ENCODE peak calls at places on chromosomes 3 and 15, in seven cellular contexts. D, M, C, Z, P, T and X are unnamed samples. For H3K4me1, the result is how much of the 10 kb centered on the place peaks cover.

GRCh38 chr3:53350652-53351051 is 3.3 kb upstream of the DCP1A start:
- DNase-seq in D (peak), M (peak), C (peak), Z (peak), P (no peak), T (no peak), X (no peak)

GRCh38 chr3:147157629-147158028 is 248.7 kb downstream of the ZIC4 start:
- DNase-seq in D (no peak), M (no peak), C (no peak), Z (no peak), P (no peak), T (no peak), X (no peak)

GRCh38 chr3:54862526-54862925 is 65.3 kb downstream of the LRTM1 start:
- DNase-seq in D (no peak), M (no peak), C (no peak), Z (no peak), P (no peak), T (no peak), X (no peak)

GRCh38 chr3:28476194-28476593 is 127.6 kb upstream of the AZI2 start:
- DNase-seq in D (peak), M (peak), C (peak), Z (peak), P (no peak), T (no peak), X (no peak)

GRCh38 chr3:36954452-36955134 is 9.7 kb upstream of the TRANK1 start:
- DNase-seq in D (no peak), M (peak), C (no peak), Z (peak), P (no peak), T (no peak), X (no peak)

GRCh38 chr3:24161841-24162240 is 216.8 kb downstream of the NR1D2 start:
- DNase-seq in D (no peak), M (no peak), C (peak), Z (peak), P (no peak), T (no peak), X (no peak)

GRCh38 chr15:66153549-66154415 is 99.8 kb downstream of the MEGF11 start:
- DNase-seq in D (no peak), M (no peak), C (no peak), Z (no peak), P (no peak), T (no peak), X (no peak)

GRCh38 chr3:51585197-51585596 is 46.7 kb downstream of the RAD54L2 start:
- DNase-seq in D (peak), M (no peak), C (no peak), Z (no peak), P (no peak), T (no peak), X (no peak)

GRCh38 chr3:85838921-85839320 is 880.1 kb downstream of the CADM2 start:
- DNase-seq in D (no peak), M (no peak), C (no peak), Z (no peak), P (no peak), T (no peak), X (no peak)

GRCh38 chr3:127052121-127052561 is 69.2 kb downstream of the PLXNA1 start:
- DNase-seq in D (no peak), M (no peak), C (no peak), Z (no peak), P (peak), T (peak), X (peak)

GRCh38 chr3:125125822-125126245 is 70.0 kb upstream of the HEG1 start:
- DNase-seq in D (peak), M (no peak), C (no peak), Z (peak), P (no peak), T (peak), X (no peak)

GRCh38 chr15:84949845-84950569 is 31.6 kb upstream of the PDE8A start:
- DNase-seq in D (no peak), M (no peak), C (no peak), Z (no peak), P (no peak), T (no peak), X (no peak)

GRCh38 chr3:154040283-154040682 is 80.9 kb upstream of the ARHGEF26 start:
- DNase-seq in D (no peak), M (peak), C (no peak), Z (peak), P (no peak), T (no peak), X (no peak)

GRCh38 chr15:86044981-86045380 is 34.7 kb upstream of the AGBL1 start:
- DNase-seq in D (no peak), M (no peak), C (peak), Z (no peak), P (no peak), T (no peak), X (no peak)

GRCh38 chr15:47781527-47781926 is 64.2 kb downstream of the SEMA6D start:
- DNase-seq in D (no peak), M (no peak), C (no peak), Z (no peak), P (no peak), T (no peak), X (no peak)

GRCh38 chr3:71413572-71413971 is 170.0 kb downstream of the FOXP1 start:
- DNase-seq in D (no peak), M (no peak), C (no peak), Z (no peak), P (no peak), T (no peak), X (no peak)

GRCh38 chr3:71419369-71419768 is 164.2 kb downstream of the FOXP1 start:
- DNase-seq in D (no peak), M (no peak), C (no peak), Z (no peak), P (no peak), T (no peak), X (no peak)

GRCh38 chr3:71414189-71414924 is 169.2 kb downstream of the FOXP1 start:
- DNase-seq in D (no peak), M (no peak), C (no peak), Z (no peak), P (no peak), T (no peak), X (no peak)

GRCh38 chr3:71416868-71417267 is 166.7 kb downstream of the FOXP1 start:
- DNase-seq in D (no peak), M (peak), C (peak), Z (no peak), P (no peak), T (no peak), X (no peak)

DNA sequence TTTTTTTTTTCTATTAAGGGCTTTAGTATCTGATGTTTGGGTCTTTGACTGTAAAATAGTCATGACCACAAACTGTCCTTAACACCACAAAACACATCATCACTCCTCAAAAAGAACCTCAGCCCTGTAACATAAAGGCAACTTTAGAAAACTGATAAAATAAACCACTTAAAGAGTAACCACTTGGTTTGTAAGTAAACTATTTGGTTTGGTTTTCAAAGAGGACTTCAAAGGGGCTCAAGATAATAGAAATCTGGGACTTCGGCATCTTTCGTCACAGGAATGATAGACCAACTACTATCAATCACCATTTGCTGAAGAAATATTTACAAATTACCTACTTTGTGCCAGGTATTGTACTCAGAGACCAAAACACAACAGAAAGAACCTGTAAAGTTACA is 167.8 kb downstream of the FOXP1 start:
- DNase-seq in D (no peak), M (no peak), C (no peak), Z (peak), P (no peak), T (no peak), X (no peak)
- H3K4me1 ChIP-seq in D (under half), M (under half), C (under half), Z (under half), P (under half), T (under half), X (under half)

DNA sequence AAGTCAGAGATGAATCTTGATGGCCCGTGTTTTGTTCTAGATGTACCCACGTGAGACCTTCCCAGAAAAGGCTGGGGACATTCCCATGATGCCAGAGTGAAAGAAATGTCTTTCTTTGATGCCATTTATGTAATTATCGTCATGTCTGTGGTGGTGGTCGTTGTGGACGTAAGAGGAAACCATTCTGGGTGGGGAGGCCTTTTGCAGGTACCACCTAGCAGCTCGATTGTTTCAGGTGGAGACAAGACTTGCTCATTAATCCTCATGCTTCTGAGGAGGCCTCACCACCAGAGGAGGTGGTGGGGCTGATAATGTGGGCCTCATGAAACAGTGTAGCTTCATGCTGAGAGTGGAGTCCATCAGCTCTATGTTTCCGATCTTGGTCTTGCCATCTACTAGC is 58.1 kb upstream of the USP3 start:
- DNase-seq in D (no peak), M (no peak), C (no peak), Z (no peak), P (no peak), T (no peak), X (no peak)
- TF ChIP-seq CTCF in D (no peak), M (no peak), C (no peak), Z (no peak), P (no peak), T (no peak), X (no peak)

GRCh38 chr3:17554078-17554477 is 188.4 kb downstream of the TBC1D5 start:
- DNase-seq in D (no peak), M (no peak), C (no peak), Z (no peak), P (no peak), T (no peak), X (no peak)

GRCh38 chr3:17552351-17552750 is 190.1 kb downstream of the TBC1D5 start:
- DNase-seq in D (no peak), M (no peak), C (no peak), Z (no peak), P (no peak), T (no peak), X (no peak)

GRCh38 chr3:17551333-17551732 is 191.1 kb downstream of the TBC1D5 start:
- DNase-seq in D (peak), M (no peak), C (no peak), Z (no peak), P (no peak), T (no peak), X (no peak)

GRCh38 chr3:17553080-17553479 is 189.4 kb downstream of the TBC1D5 start:
- DNase-seq in D (no peak), M (no peak), C (no peak), Z (no peak), P (no peak), T (no peak), X (no peak)

GRCh38 chr3:17550624-17551023 is 191.8 kb downstream of the TBC1D5 start:
- DNase-seq in D (no peak), M (no peak), C (no peak), Z (no peak), P (no peak), T (no peak), X (no peak)
- H3K4me3 ChIP-seq in D (no peak), M (no peak), C (no peak), Z (no peak), P (no peak), T (no peak), X (no peak)

GRCh38 chr15:75203017-75203907 is 1.6 kb downstream of the C15orf39 start:
- DNase-seq in D (peak), M (peak), C (peak), Z (peak), P (no peak), T (no peak), X (no peak)

GRCh38 chr15:75200391-75200764 is 1.3 kb upstream of the C15orf39 start:
- DNase-seq in D (no peak), M (no peak), C (no peak), Z (no peak), P (no peak), T (no peak), X (no peak)

GRCh38 chr15:75200765-75201608 is 695 bp upstream of the C15orf39 start:
- DNase-seq in D (no peak), M (peak), C (peak), Z (no peak), P (no peak), T (no peak), X (peak)

GRCh38 chr15:75202251-75203016 is 752 bp downstream of the C15orf39 start:
- DNase-seq in D (peak), M (peak), C (peak), Z (peak), P (peak), T (peak), X (peak)

GRCh38 chr15:75201609-75202250 is at the start of gene C15orf39:
- DNase-seq in D (peak), M (peak), C (peak), Z (peak), P (peak), T (peak), X (peak)
- H3K4me1 ChIP-seq in D (under half), M (under half), C (under half), Z (under half), P (under half), T (under half), X (half or more)

GRCh38 chr15:53979051-53979788 is 979 bp downstream of the UNC13C start:
- DNase-seq in D (no peak), M (no peak), C (no peak), Z (no peak), P (no peak), T (no peak), X (no peak)

GRCh38 chr15:53976844-53977392 is 1.3 kb upstream of the UNC13C start:
- DNase-seq in D (peak), M (peak), C (peak), Z (no peak), P (peak), T (no peak), X (peak)

GRCh38 chr15:53974813-53975212 is 3.4 kb upstream of the UNC13C start:
- DNase-seq in D (no peak), M (no peak), C (no peak), Z (no peak), P (no peak), T (no peak), X (no peak)

GRCh38 chr15:53982281-53982680 is 4.0 kb downstream of the UNC13C start:
- DNase-seq in D (no peak), M (no peak), C (no peak), Z (no peak), P (no peak), T (no peak), X (no peak)

GRCh38 chr15:53978248-53978906 is at the start of gene UNC13C:
- DNase-seq in D (peak), M (no peak), C (peak), Z (no peak), P (peak), T (no peak), X (peak)
- TF ChIP-seq CTCF in D (no peak), M (no peak), C (no peak), Z (no peak), P (no peak), T (no peak), X (no peak)

GRCh38 chr3:112338727-112339056 is 5.7 kb downstream of the CD200 start:
- DNase-seq in D (no peak), M (no peak), C (no peak), Z (no peak), P (no peak), T (no peak), X (no peak)

GRCh38 chr3:112333386-112334334 is 704 bp downstream of the CD200 start:
- DNase-seq in D (peak), M (no peak), C (peak), Z (no peak), P (no peak), T (no peak), X (no peak)

GRCh38 chr3:112338021-112338726 is 5.2 kb downstream of the CD200 start:
- DNase-seq in D (no peak), M (no peak), C (no peak), Z (no peak), P (no peak), T (no peak), X (no peak)

GRCh38 chr3:112333002-112333385 is at the start of gene CD200:
- DNase-seq in D (peak), M (no peak), C (peak), Z (peak), P (peak), T (no peak), X (peak)

DNA sequence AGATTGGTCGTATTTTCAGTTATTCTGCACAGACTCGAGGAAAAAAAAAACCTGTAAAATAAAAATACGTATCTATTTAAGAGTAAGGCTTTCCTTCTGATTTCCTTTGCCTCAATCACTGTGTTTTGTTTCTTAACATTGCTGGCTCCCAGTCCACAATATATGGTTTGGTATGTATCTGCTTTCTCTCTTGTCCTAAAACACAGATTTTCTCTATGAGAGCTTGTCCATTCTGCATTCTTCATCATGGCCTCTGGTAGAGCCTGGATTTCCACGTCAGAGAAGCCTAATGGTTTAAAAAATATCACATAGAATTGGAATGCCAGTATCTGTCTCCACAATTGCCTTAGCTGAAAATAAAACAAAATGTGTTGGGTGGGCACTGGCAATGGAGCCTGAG is 1.8 kb downstream of the CD200 start:
- DNase-seq in D (no peak), M (no peak), C (no peak), Z (no peak), P (no peak), T (no peak), X (no peak)
- H3K4me3 ChIP-seq in D (no peak), M (no peak), C (peak), Z (no peak), P (peak), T (no peak), X (peak)

DNA sequence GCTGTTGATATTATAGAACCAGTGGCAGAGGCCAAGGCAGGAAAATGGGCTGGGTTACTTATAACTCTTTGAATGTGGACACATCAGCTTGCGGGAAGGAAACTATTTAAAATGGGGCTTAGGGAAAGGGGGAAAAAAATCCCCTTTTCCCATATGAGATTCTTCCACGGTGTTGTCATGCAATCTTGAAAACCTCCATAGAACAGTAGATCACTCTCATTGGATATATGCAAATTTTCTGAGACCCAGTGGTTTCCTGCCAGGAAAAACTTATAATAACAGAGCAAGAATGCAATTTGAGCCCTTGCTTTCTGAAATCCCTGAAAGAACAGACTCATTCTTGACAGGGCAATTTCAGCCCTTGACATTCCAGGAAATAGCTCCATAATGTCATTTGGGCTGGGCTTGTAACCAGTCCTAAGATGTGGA is 31.1 kb downstream of the TMEM212 start:
- DNase-seq in D (no peak), M (peak), C (no peak), Z (peak), P (no peak), T (no peak), X (no peak)
- H3K4me1 ChIP-seq in D (under half), M (under half), C (under half), Z (under half), P (under half), T (under half), X (under half)

DNA sequence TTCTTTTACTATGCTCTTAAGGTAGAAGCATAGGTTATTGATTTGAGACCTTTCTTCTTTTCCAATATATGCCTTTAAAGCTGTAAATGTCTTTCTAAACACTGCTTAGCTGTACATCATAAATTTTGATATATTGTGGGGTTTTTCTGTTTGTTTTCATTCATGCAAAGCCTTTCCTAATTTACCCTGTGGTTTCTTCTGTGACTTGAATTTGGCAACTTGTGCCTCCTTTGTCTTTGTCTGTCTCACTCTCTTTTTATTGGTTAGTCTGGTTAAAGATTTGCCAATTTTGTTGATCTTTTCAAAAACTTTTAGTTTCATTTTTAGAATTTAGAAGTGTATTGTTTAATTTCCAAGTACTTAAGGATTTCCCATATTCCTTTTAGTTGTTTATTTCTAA is 343.1 kb downstream of the OXSM start:
- DNase-seq in D (no peak), M (no peak), C (no peak), Z (no peak), P (no peak), T (no peak), X (no peak)
- TF ChIP-seq CTCF in D (no peak), M (no peak), C (no peak), Z (no peak), P (no peak), T (no peak), X (no peak)

GRCh38 chr3:160661660-160662059 is 15.3 kb upstream of the ARL14 start:
- DNase-seq in D (no peak), M (peak), C (peak), Z (peak), P (no peak), T (no peak), X (no peak)

GRCh38 chr3:160665231-160665630 is 11.7 kb upstream of the ARL14 start:
- DNase-seq in D (no peak), M (no peak), C (no peak), Z (no peak), P (no peak), T (no peak), X (no peak)

GRCh38 chr3:160668454-160668853 is 8.5 kb upstream of the ARL14 start:
- DNase-seq in D (no peak), M (no peak), C (no peak), Z (no peak), P (no peak), T (no peak), X (no peak)

GRCh38 chr3:160667452-160667851 is 9.5 kb upstream of the ARL14 start:
- DNase-seq in D (no peak), M (peak), C (no peak), Z (peak), P (no peak), T (no peak), X (no peak)

GRCh38 chr3:160665784-160666526 is 11.0 kb upstream of the ARL14 start:
- DNase-seq in D (peak), M (peak), C (peak), Z (peak), P (no peak), T (no peak), X (no peak)
- H3K4me3 ChIP-seq in D (no peak), M (no peak), C (no peak), Z (no peak), P (no peak), T (no peak), X (no peak)